ENCODE peak calls at places on chromosomes 12 and 14, in five cellular contexts. N, U, R, L and V are unnamed samples.

GRCh38 chr12:111298583-111299436 is 70.1 kb downstream of the PHETA1 start:
- DNase-seq in N (no peak), U (peak), L (no peak), R (peak), V (no peak)

GRCh38 chr12:58711968-58712367 is 208.3 kb downstream of the LRIG3 start:
- DNase-seq in N (no peak), U (no peak), R (no peak), L (no peak), V (no peak)

GRCh38 chr14:31937730-31938346 is 139.3 kb upstream of the ARHGAP5 start:
- DNase-seq in N (peak), L (no peak), R (peak), U (no peak), V (peak)

GRCh38 chr14:26820578-26820977 is 222.7 kb upstream of the NOVA1 start:
- DNase-seq in R (no peak), L (no peak), N (no peak), U (no peak), V (no peak)

GRCh38 chr12:124544311-124544970 is 23.0 kb downstream of the NCOR2 start:
- DNase-seq in U (no peak), L (no peak), R (no peak), N (no peak), V (no peak)

GRCh38 chr12:131598717-131599116 is 112.2 kb upstream of the SFSWAP start:
- DNase-seq in N (no peak), U (no peak), L (no peak), R (no peak), V (no peak)

GRCh38 chr12:108858399-108859074 is 1.2 kb upstream of the SSH1 start:
- DNase-seq in R (no peak), U (no peak), N (no peak), L (no peak), V (no peak)

GRCh38 chr12:8644345-8645248 is 18.0 kb downstream of the MFAP5 start:
- DNase-seq in R (no peak), L (peak), U (no peak), N (peak), V (no peak)

GRCh38 chr12:41724216-41724615 is 420.5 kb downstream of the GXYLT1 start:
- DNase-seq in R (no peak), L (no peak), U (no peak), N (no peak), V (no peak)